ENCODE peak calls at places on chromosomes 1 and 21, in four cellular contexts. One of them, this sample, is unnamed. For H3K4me1, the result is how much of the 10 kb centered on the place peaks cover.

GRCh38 chr1:228090613-228091081 is 8.1 kb downstream of the ARF1 start:
- DNase-seq in PC-9: no peak
- DNase-seq in CD4-positive, alpha-beta memory T cell: no peak
- DNase-seq in IMR-90: peak
- DNase-seq in this sample: no peak

GRCh38 chr1:167059045-167059728 is 31.0 kb downstream of the GPA33 start:
- DNase-seq in PC-9: peak
- DNase-seq in CD4-positive, alpha-beta memory T cell: peak
- DNase-seq in IMR-90: peak
- DNase-seq in this sample: peak

GRCh38 chr1:107243461-107243860 is 102.6 kb downstream of the NTNG1 start:
- DNase-seq in PC-9: no peak
- DNase-seq in CD4-positive, alpha-beta memory T cell: no peak
- DNase-seq in IMR-90: no peak
- DNase-seq in this sample: no peak

GRCh38 chr1:29196863-29197589 is 15.3 kb upstream of the SRSF4 start:
- DNase-seq in PC-9: no peak
- DNase-seq in CD4-positive, alpha-beta memory T cell: no peak
- DNase-seq in IMR-90: peak
- DNase-seq in this sample: no peak

GRCh38 chr1:43368646-43369020 is 822 bp upstream of the ELOVL1 start:
- DNase-seq in PC-9: no peak
- DNase-seq in CD4-positive, alpha-beta memory T cell: no peak
- DNase-seq in IMR-90: no peak
- DNase-seq in this sample: no peak

GRCh38 chr1:112172294-112172882 is 182.9 kb upstream of the KCND3 start:
- DNase-seq in PC-9: peak
- DNase-seq in CD4-positive, alpha-beta memory T cell: no peak
- DNase-seq in IMR-90: peak
- DNase-seq in this sample: peak

GRCh38 chr21:36766511-36766910 is 67.6 kb downstream of the SIM2 start:
- DNase-seq in PC-9: no peak
- DNase-seq in CD4-positive, alpha-beta memory T cell: no peak
- DNase-seq in IMR-90: no peak
- DNase-seq in this sample: no peak

GRCh38 chr1:53470584-53470983 is 11.4 kb downstream of the DMRTB1 start:
- DNase-seq in PC-9: peak
- DNase-seq in CD4-positive, alpha-beta memory T cell: no peak
- DNase-seq in IMR-90: no peak
- DNase-seq in this sample: no peak

GRCh38 chr21:32653326-32653901 is 41.2 kb upstream of the CFAP298 start:
- DNase-seq in PC-9: no peak
- DNase-seq in CD4-positive, alpha-beta memory T cell: peak
- DNase-seq in IMR-90: peak
- DNase-seq in this sample: no peak

GRCh38 chr1:12475158-12475934 is 142.7 kb downstream of the DHRS3 start:
- DNase-seq in PC-9: peak
- DNase-seq in CD4-positive, alpha-beta memory T cell: no peak
- DNase-seq in IMR-90: no peak
- DNase-seq in this sample: no peak

GRCh38 chr1:116347678-116348077 is 25.4 kb upstream of the ATP1A1 start:
- DNase-seq in PC-9: no peak
- DNase-seq in CD4-positive, alpha-beta memory T cell: no peak
- DNase-seq in IMR-90: no peak
- DNase-seq in this sample: no peak

GRCh38 chr1:172600615-172601014 is 58.3 kb upstream of the FASLG start:
- DNase-seq in PC-9: peak
- DNase-seq in CD4-positive, alpha-beta memory T cell: no peak
- DNase-seq in IMR-90: no peak
- DNase-seq in this sample: no peak

GRCh38 chr1:8822383-8823294 is 5.2 kb upstream of the RERE start:
- DNase-seq in PC-9: peak
- DNase-seq in CD4-positive, alpha-beta memory T cell: no peak
- DNase-seq in IMR-90: peak
- DNase-seq in this sample: peak

GRCh38 chr1:172990598-172991215 is 60.0 kb downstream of the TNFSF18 start:
- DNase-seq in PC-9: no peak
- DNase-seq in CD4-positive, alpha-beta memory T cell: no peak
- DNase-seq in IMR-90: peak
- DNase-seq in this sample: no peak

GRCh38 chr1:97270508-97271307 is 549.1 kb downstream of the PTBP2 start:
- DNase-seq in PC-9: no peak
- DNase-seq in CD4-positive, alpha-beta memory T cell: no peak
- DNase-seq in IMR-90: peak
- DNase-seq in this sample: no peak

GRCh38 chr1:26279598-26280332 is at the start of gene SH3BGRL3:
- DNase-seq in PC-9: peak
- DNase-seq in CD4-positive, alpha-beta memory T cell: peak
- DNase-seq in IMR-90: peak
- DNase-seq in this sample: peak

GRCh38 chr1:195328681-195329080 is 1279.6 kb downstream of the KCNT2 start:
- DNase-seq in PC-9: no peak
- DNase-seq in CD4-positive, alpha-beta memory T cell: no peak
- DNase-seq in IMR-90: no peak
- DNase-seq in this sample: no peak

GRCh38 chr1:154403300-154403943 is 1.7 kb upstream of the IL6R start:
- DNase-seq in PC-9: no peak
- DNase-seq in CD4-positive, alpha-beta memory T cell: peak
- DNase-seq in IMR-90: no peak
- DNase-seq in this sample: no peak

GRCh38 chr1:24683713-24684162 is 40.6 kb downstream of the SRRM1 start:
- DNase-seq in PC-9: peak
- DNase-seq in CD4-positive, alpha-beta memory T cell: no peak
- DNase-seq in IMR-90: peak
- DNase-seq in this sample: no peak

GRCh38 chr1:209041936-209042335 is 541.6 kb upstream of the CAMK1G start:
- DNase-seq in PC-9: no peak
- DNase-seq in CD4-positive, alpha-beta memory T cell: no peak
- DNase-seq in IMR-90: no peak
- DNase-seq in this sample: no peak

DNA sequence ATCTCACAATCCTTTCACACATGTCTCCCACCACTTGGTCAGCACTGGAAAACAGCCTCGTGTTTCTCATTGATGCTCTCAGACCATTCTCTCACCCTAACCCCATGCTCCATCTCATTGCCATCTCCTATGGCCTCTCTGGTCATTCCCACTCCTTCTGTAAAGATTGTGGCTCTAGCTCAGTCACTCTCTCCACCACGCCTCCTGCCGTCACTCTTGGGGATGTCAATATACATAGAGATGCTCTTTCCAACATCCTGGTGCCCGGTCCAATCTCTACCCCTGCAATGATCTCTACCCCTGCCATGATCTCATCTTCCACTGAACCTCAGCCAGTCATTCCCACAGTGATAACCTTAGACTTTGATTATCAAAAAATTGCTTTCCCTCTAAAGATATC is 90.1 kb downstream of the NTPCR start:
- DNase-seq in PC-9: no peak
- DNase-seq in CD4-positive, alpha-beta memory T cell: no peak
- DNase-seq in IMR-90: no peak
- DNase-seq in this sample: no peak
- H3K4me3 ChIP-seq in PC-9: no peak
- H3K4me3 ChIP-seq in CD4-positive, alpha-beta memory T cell: no peak
- H3K4me3 ChIP-seq in IMR-90: no peak
- H3K4me3 ChIP-seq in this sample: no peak

GRCh38 chr1:91014475-91014874 is 7.4 kb downstream of the ZNF644 start:
- DNase-seq in PC-9: peak
- DNase-seq in CD4-positive, alpha-beta memory T cell: no peak
- DNase-seq in IMR-90: no peak
- DNase-seq in this sample: no peak

GRCh38 chr1:91015358-91015780 is 6.5 kb downstream of the ZNF644 start:
- DNase-seq in PC-9: peak
- DNase-seq in CD4-positive, alpha-beta memory T cell: no peak
- DNase-seq in IMR-90: no peak
- DNase-seq in this sample: no peak

GRCh38 chr1:91011726-91012125 is 10.1 kb downstream of the ZNF644 start:
- DNase-seq in PC-9: peak
- DNase-seq in CD4-positive, alpha-beta memory T cell: no peak
- DNase-seq in IMR-90: peak
- DNase-seq in this sample: no peak

GRCh38 chr1:91012196-91012595 is 9.6 kb downstream of the ZNF644 start:
- DNase-seq in PC-9: no peak
- DNase-seq in CD4-positive, alpha-beta memory T cell: no peak
- DNase-seq in IMR-90: no peak
- DNase-seq in this sample: no peak

DNA sequence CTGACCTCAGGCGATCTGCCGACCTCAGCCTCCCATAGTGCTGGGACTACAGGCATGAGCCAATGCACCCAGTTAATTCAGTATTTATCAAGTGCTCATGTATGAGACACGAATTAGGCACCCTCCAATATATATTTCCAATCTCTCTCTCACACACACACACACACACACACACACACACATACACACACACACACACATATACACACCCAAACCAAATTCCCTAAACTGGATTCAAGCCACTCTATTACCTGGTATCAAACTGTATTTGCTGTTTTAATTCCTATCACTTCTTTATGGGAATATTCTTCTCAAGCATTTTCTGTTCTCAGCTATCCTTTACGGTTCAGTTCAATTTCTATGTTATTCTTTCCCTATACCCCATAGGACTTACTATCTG is 8.5 kb downstream of the ZNF644 start:
- DNase-seq in PC-9: no peak
- DNase-seq in CD4-positive, alpha-beta memory T cell: no peak
- DNase-seq in IMR-90: no peak
- DNase-seq in this sample: no peak
- H3K4me1 ChIP-seq in PC-9: under half
- H3K4me1 ChIP-seq in CD4-positive, alpha-beta memory T cell: half or more
- H3K4me1 ChIP-seq in IMR-90: under half
- H3K4me1 ChIP-seq in this sample: half or more

GRCh38 chr1:236066054-236066453 is 1.2 kb upstream of the NID1 start:
- DNase-seq in PC-9: no peak
- DNase-seq in CD4-positive, alpha-beta memory T cell: no peak
- DNase-seq in IMR-90: no peak
- DNase-seq in this sample: no peak
- H3K4me3 ChIP-seq in PC-9: no peak
- H3K4me3 ChIP-seq in CD4-positive, alpha-beta memory T cell: no peak
- H3K4me3 ChIP-seq in IMR-90: no peak
- H3K4me3 ChIP-seq in this sample: peak

DNA sequence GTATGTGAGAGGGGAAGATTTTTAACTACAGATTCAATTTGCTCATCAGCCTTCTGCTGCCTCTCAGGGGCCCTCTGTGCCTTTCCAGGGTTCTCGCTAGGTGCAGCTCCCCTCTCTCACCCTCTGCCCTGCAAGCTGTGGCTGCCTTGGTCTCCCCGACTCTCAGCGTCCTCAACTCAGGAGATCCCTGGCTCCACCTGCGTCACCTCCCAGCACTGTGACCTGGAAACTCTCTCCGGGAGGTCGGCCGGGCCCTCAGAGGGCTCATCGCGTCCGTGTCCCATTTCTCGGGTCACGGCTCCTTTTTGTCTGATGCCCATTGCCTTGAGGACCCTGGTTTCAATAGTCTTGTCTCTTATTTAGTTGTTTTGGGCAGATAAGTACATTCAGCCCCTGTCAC is 63.5 kb upstream of the ADARB1 start:
- DNase-seq in PC-9: no peak
- DNase-seq in CD4-positive, alpha-beta memory T cell: no peak
- DNase-seq in IMR-90: no peak
- DNase-seq in this sample: peak
- H3K4me1 ChIP-seq in PC-9: under half
- H3K4me1 ChIP-seq in CD4-positive, alpha-beta memory T cell: under half
- H3K4me1 ChIP-seq in IMR-90: under half
- H3K4me1 ChIP-seq in this sample: under half

GRCh38 chr1:178096421-178096820 is 2.5 kb downstream of the RASAL2 start:
- DNase-seq in PC-9: peak
- DNase-seq in CD4-positive, alpha-beta memory T cell: no peak
- DNase-seq in IMR-90: peak
- DNase-seq in this sample: no peak
- H3K4me3 ChIP-seq in PC-9: peak
- H3K4me3 ChIP-seq in CD4-positive, alpha-beta memory T cell: no peak
- H3K4me3 ChIP-seq in IMR-90: no peak
- H3K4me3 ChIP-seq in this sample: peak

DNA sequence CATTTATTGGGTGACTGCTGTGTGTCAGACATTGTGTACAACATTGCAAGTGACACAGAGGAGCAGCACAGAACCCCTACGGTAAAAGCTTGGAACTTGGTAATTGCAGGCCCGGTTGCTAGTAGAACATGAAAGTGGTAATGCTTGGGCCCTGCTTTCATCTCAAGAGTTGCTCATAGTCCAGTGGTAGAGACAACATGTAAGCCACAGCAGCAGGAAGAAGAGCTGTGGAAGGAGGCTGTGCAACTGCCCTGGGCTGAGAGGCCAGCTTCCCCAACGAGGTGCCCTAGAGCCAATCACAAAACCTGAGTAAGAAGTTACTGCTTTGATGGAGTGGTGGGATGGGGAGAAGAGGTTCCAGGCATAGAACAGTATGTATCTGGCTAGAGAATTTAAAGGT is 18.4 kb downstream of the CNIH4 start:
- DNase-seq in PC-9: no peak
- DNase-seq in CD4-positive, alpha-beta memory T cell: no peak
- DNase-seq in IMR-90: no peak
- DNase-seq in this sample: no peak
- H3K4me1 ChIP-seq in PC-9: under half
- H3K4me1 ChIP-seq in CD4-positive, alpha-beta memory T cell: half or more
- H3K4me1 ChIP-seq in IMR-90: under half
- H3K4me1 ChIP-seq in this sample: under half

DNA sequence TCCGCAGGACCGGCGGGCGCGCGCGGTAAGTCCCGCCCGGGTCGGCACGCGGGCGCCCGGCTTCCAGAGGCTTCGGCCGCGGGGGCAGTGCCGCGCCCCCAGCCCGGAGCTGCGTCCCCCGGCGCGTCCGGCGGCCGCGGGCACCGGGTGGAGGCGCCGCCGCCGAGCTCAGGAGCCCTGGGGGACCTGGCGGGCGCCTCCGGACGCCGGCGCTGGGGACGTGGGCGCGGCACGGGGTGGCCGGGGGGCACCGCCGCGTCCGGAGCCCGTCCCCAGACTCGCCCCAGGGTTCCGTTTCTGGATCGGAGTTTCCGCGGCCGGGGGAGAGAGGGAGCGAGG is 280 bp downstream of the NBL1 start:
- DNase-seq in PC-9: no peak
- DNase-seq in CD4-positive, alpha-beta memory T cell: no peak
- DNase-seq in IMR-90: no peak
- DNase-seq in this sample: no peak
- H3K4me3 ChIP-seq in PC-9: peak
- H3K4me3 ChIP-seq in CD4-positive, alpha-beta memory T cell: peak
- H3K4me3 ChIP-seq in IMR-90: peak
- H3K4me3 ChIP-seq in this sample: peak